ENCODE peak calls at places on chromosomes 4 and X, in ten cellular contexts. One of them, this sample, is unnamed.

GRCh38 chr4:22634541-22635181 is 58.1 kb upstream of the GBA3 start:
- DNase-seq in ovary: no peak
- DNase-seq in fibroblast of lung: no peak
- DNase-seq in lower lobe of right lung: no peak
- DNase-seq in hepatocyte: no peak
- DNase-seq in body of pancreas: no peak
- DNase-seq in colonic mucosa: no peak
- DNase-seq in A549: no peak
- DNase-seq in lung: no peak
- DNase-seq in left ventricle myocardium inferior: no peak
- DNase-seq in this sample: no peak

GRCh38 chrX:38754102-38754790 is 47.0 kb upstream of the MID1IP1 start:
- DNase-seq in ovary: no peak
- DNase-seq in fibroblast of lung: peak; percentile 36
- DNase-seq in lower lobe of right lung: no peak
- DNase-seq in hepatocyte: peak; percentile 63
- DNase-seq in body of pancreas: peak; percentile 38
- DNase-seq in colonic mucosa: peak; percentile 22
- DNase-seq in A549: peak; percentile 64
- DNase-seq in lung: no peak
- DNase-seq in left ventricle myocardium inferior: no peak
- DNase-seq in this sample: peak; percentile 16

GRCh38 chr4:153293675-153294057 is 50.8 kb upstream of the MND1 start:
- DNase-seq in ovary: no peak
- DNase-seq in fibroblast of lung: no peak
- DNase-seq in lower lobe of right lung: no peak
- DNase-seq in hepatocyte: no peak
- DNase-seq in body of pancreas: no peak
- DNase-seq in colonic mucosa: no peak
- DNase-seq in A549: no peak
- DNase-seq in lung: no peak
- DNase-seq in left ventricle myocardium inferior: no peak
- DNase-seq in this sample: no peak

GRCh38 chr4:149738156-149738555 is 77.5 kb downstream of the IQCM start:
- DNase-seq in ovary: no peak
- DNase-seq in fibroblast of lung: no peak
- DNase-seq in lower lobe of right lung: no peak
- DNase-seq in hepatocyte: no peak
- DNase-seq in body of pancreas: no peak
- DNase-seq in colonic mucosa: no peak
- DNase-seq in A549: no peak
- DNase-seq in lung: no peak
- DNase-seq in left ventricle myocardium inferior: no peak
- DNase-seq in this sample: no peak

GRCh38 chr4:152784490-152785195 is 4.9 kb downstream of the ARFIP1 start:
- DNase-seq in ovary: no peak
- DNase-seq in fibroblast of lung: peak; percentile 13
- DNase-seq in lower lobe of right lung: no peak
- DNase-seq in hepatocyte: peak; percentile 10
- DNase-seq in body of pancreas: peak; percentile 5
- DNase-seq in colonic mucosa: no peak
- DNase-seq in A549: peak; percentile 53
- DNase-seq in lung: no peak
- DNase-seq in left ventricle myocardium inferior: no peak
- DNase-seq in this sample: no peak

GRCh38 chr4:142500966-142501365 is 345.1 kb downstream of the INPP4B start:
- DNase-seq in ovary: no peak
- DNase-seq in fibroblast of lung: no peak
- DNase-seq in lower lobe of right lung: no peak
- DNase-seq in hepatocyte: peak; percentile 23
- DNase-seq in body of pancreas: peak; percentile 28
- DNase-seq in colonic mucosa: no peak
- DNase-seq in A549: no peak
- DNase-seq in lung: no peak
- DNase-seq in left ventricle myocardium inferior: no peak
- DNase-seq in this sample: no peak

GRCh38 chr4:118353452-118353851 is 649 bp upstream of the PRSS12 start:
- DNase-seq in ovary: no peak
- DNase-seq in fibroblast of lung: no peak
- DNase-seq in lower lobe of right lung: no peak
- DNase-seq in hepatocyte: no peak
- DNase-seq in body of pancreas: no peak
- DNase-seq in colonic mucosa: no peak
- DNase-seq in A549: no peak
- DNase-seq in lung: no peak
- DNase-seq in left ventricle myocardium inferior: no peak
- DNase-seq in this sample: no peak

GRCh38 chr4:39685990-39686389 is 11.9 kb upstream of the UBE2K start:
- DNase-seq in ovary: no peak
- DNase-seq in fibroblast of lung: no peak
- DNase-seq in lower lobe of right lung: no peak
- DNase-seq in hepatocyte: no peak
- DNase-seq in body of pancreas: no peak
- DNase-seq in colonic mucosa: no peak
- DNase-seq in A549: no peak
- DNase-seq in lung: no peak
- DNase-seq in left ventricle myocardium inferior: no peak
- DNase-seq in this sample: no peak

DNA sequence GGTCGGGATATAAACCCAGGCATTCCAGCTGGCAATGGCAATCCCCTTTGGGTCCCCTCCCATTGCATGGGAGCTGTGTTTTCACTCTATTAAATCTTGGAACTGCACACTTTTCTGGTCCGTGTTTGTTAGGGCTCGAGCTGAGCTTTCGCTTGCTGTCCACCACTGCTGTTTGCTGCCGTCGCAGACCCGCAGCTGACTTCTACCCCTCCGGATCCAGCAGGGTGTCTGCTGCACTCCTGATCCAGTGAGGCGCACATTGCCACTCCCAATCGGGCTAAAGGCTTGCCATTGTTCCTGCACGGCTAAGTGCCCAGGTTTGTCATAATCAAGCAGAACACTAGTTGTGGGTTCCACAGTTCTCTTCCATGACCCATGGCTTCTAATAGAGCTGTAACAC is 1322.1 kb downstream of the ADGRL3 start:
- DNase-seq in ovary: no peak
- DNase-seq in fibroblast of lung: no peak
- DNase-seq in lower lobe of right lung: no peak
- DNase-seq in hepatocyte: no peak
- DNase-seq in body of pancreas: no peak
- DNase-seq in colonic mucosa: no peak
- DNase-seq in A549: no peak
- DNase-seq in lung: no peak
- DNase-seq in left ventricle myocardium inferior: no peak
- DNase-seq in this sample: no peak
- H3K9me3 ChIP-seq in ovary: no peaks in the 10 kb centered on the region
- H3K9me3 ChIP-seq in fibroblast of lung: no peaks in the 10 kb centered on the region
- H3K9me3 ChIP-seq in lower lobe of right lung: no peaks in the 10 kb centered on the region
- H3K9me3 ChIP-seq in hepatocyte: no peaks in the 10 kb centered on the region
- H3K9me3 ChIP-seq in body of pancreas: no peaks in the 10 kb centered on the region
- H3K9me3 ChIP-seq in colonic mucosa: no peaks in the 10 kb centered on the region
- H3K9me3 ChIP-seq in A549: no peaks in the 10 kb centered on the region
- H3K9me3 ChIP-seq in lung: no peaks in the 10 kb centered on the region
- H3K9me3 ChIP-seq in left ventricle myocardium inferior: no peaks in the 10 kb centered on the region
- H3K9me3 ChIP-seq in this sample: no peaks in the 10 kb centered on the region

GRCh38 chr4:121379276-121379675 is 1.5 kb downstream of the QRFPR start:
- DNase-seq in ovary: no peak
- DNase-seq in fibroblast of lung: no peak
- DNase-seq in lower lobe of right lung: no peak
- DNase-seq in hepatocyte: no peak
- DNase-seq in body of pancreas: no peak
- DNase-seq in colonic mucosa: no peak
- DNase-seq in A549: no peak
- DNase-seq in lung: no peak
- DNase-seq in left ventricle myocardium inferior: no peak
- DNase-seq in this sample: no peak

GRCh38 chr4:121376541-121376940 is 4.3 kb downstream of the QRFPR start:
- DNase-seq in ovary: no peak
- DNase-seq in fibroblast of lung: no peak
- DNase-seq in lower lobe of right lung: peak; percentile 69
- DNase-seq in hepatocyte: no peak
- DNase-seq in body of pancreas: no peak
- DNase-seq in colonic mucosa: no peak
- DNase-seq in A549: no peak
- DNase-seq in lung: peak; percentile 65
- DNase-seq in left ventricle myocardium inferior: no peak
- DNase-seq in this sample: peak; percentile 78

GRCh38 chr4:121380448-121381147 is at the start of gene QRFPR:
- DNase-seq in ovary: no peak
- DNase-seq in fibroblast of lung: peak; percentile 7
- DNase-seq in lower lobe of right lung: no peak
- DNase-seq in hepatocyte: peak; percentile 15
- DNase-seq in body of pancreas: no peak
- DNase-seq in colonic mucosa: no peak
- DNase-seq in A549: peak; percentile 10
- DNase-seq in lung: no peak
- DNase-seq in left ventricle myocardium inferior: peak; percentile 34
- DNase-seq in this sample: no peak

GRCh38 chr4:121377065-121377464 is 3.8 kb downstream of the QRFPR start:
- DNase-seq in ovary: no peak
- DNase-seq in fibroblast of lung: no peak
- DNase-seq in lower lobe of right lung: no peak
- DNase-seq in hepatocyte: no peak
- DNase-seq in body of pancreas: no peak
- DNase-seq in colonic mucosa: no peak
- DNase-seq in A549: no peak
- DNase-seq in lung: no peak
- DNase-seq in left ventricle myocardium inferior: no peak
- DNase-seq in this sample: no peak

DNA sequence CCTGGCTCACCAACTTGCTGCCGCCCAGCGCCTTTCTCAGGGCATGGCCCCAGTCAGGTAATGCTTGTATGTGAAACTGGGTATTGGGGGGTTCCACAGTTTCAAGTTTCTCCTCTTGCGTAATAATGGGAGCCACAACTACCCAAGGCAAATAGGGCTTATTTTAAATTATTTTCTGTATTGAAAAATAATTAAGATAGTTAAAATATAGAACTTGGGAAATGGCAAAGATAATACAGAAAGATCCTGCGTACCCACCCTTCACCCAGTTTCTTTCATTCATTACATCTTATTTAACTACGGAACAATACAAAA is 287 bp upstream of the QRFPR start:
- DNase-seq in ovary: no peak
- DNase-seq in fibroblast of lung: no peak
- DNase-seq in lower lobe of right lung: no peak
- DNase-seq in hepatocyte: no peak
- DNase-seq in body of pancreas: no peak
- DNase-seq in colonic mucosa: no peak
- DNase-seq in A549: no peak
- DNase-seq in lung: no peak
- DNase-seq in left ventricle myocardium inferior: no peak
- DNase-seq in this sample: no peak
- H3K4me3 ChIP-seq in ovary: no peak overlapping the region
- H3K4me3 ChIP-seq in fibroblast of lung: peak overlapping the region; percentile 29
- H3K4me3 ChIP-seq in lower lobe of right lung: no peak overlapping the region
- H3K4me3 ChIP-seq in hepatocyte: peak overlapping the region; percentile 39
- H3K4me3 ChIP-seq in body of pancreas: no peak overlapping the region
- H3K4me3 ChIP-seq in colonic mucosa: no peak overlapping the region
- H3K4me3 ChIP-seq in A549: peak overlapping the region; percentile 42
- H3K4me3 ChIP-seq in lung: no peak overlapping the region
- H3K4me3 ChIP-seq in left ventricle myocardium inferior: peak overlapping the region; percentile 75
- H3K4me3 ChIP-seq in this sample: no peak overlapping the region

GRCh38 chrX:40546870-40547269 is 33.9 kb upstream of the ATP6AP2 start:
- DNase-seq in ovary: no peak
- DNase-seq in fibroblast of lung: no peak
- DNase-seq in lower lobe of right lung: no peak
- DNase-seq in hepatocyte: no peak
- DNase-seq in body of pancreas: no peak
- DNase-seq in colonic mucosa: no peak
- DNase-seq in A549: no peak
- DNase-seq in lung: no peak
- DNase-seq in left ventricle myocardium inferior: no peak
- DNase-seq in this sample: no peak

GRCh38 chrX:40558590-40558989 is 22.2 kb upstream of the ATP6AP2 start:
- DNase-seq in ovary: no peak
- DNase-seq in fibroblast of lung: no peak
- DNase-seq in lower lobe of right lung: no peak
- DNase-seq in hepatocyte: no peak
- DNase-seq in body of pancreas: no peak
- DNase-seq in colonic mucosa: no peak
- DNase-seq in A549: no peak
- DNase-seq in lung: no peak
- DNase-seq in left ventricle myocardium inferior: no peak
- DNase-seq in this sample: no peak

GRCh38 chrX:40550069-40550468 is 30.7 kb upstream of the ATP6AP2 start:
- DNase-seq in ovary: peak; percentile 36
- DNase-seq in fibroblast of lung: no peak
- DNase-seq in lower lobe of right lung: no peak
- DNase-seq in hepatocyte: no peak
- DNase-seq in body of pancreas: peak; percentile 31
- DNase-seq in colonic mucosa: no peak
- DNase-seq in A549: no peak
- DNase-seq in lung: no peak
- DNase-seq in left ventricle myocardium inferior: no peak
- DNase-seq in this sample: peak; percentile 82

DNA sequence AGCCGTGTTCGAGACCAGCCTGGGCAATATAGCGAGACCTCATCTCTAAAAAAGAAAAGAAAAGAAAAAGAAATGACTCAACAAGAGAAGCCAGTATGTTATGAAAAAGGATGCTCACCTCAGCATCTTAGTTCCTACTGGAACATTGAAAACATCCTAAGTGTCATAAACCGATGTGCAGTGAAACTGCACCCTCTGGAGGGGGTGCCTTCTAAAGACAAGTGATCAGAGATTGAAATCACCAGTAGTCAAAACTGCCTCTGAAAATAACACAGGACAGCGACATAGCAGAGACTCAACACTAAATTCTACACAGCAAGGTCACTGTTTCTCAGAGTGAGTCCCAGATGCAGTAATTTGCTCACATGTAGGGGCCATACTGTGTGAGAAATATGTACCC is 28.0 kb upstream of the ATP6AP2 start:
- DNase-seq in ovary: no peak
- DNase-seq in fibroblast of lung: no peak
- DNase-seq in lower lobe of right lung: no peak
- DNase-seq in hepatocyte: no peak
- DNase-seq in body of pancreas: no peak
- DNase-seq in colonic mucosa: no peak
- DNase-seq in A549: peak; percentile 24
- DNase-seq in lung: no peak
- DNase-seq in left ventricle myocardium inferior: no peak
- DNase-seq in this sample: no peak
- TF ChIP-seq CTCF in ovary: no peak
- TF ChIP-seq CTCF in fibroblast of lung: peak; percentile 21
- TF ChIP-seq CTCF in lower lobe of right lung: peak; percentile 14
- TF ChIP-seq CTCF in hepatocyte: peak; percentile 34
- TF ChIP-seq CTCF in body of pancreas: no peak
- TF ChIP-seq CTCF in colonic mucosa: no peak
- TF ChIP-seq CTCF in A549: peak; percentile 34
- TF ChIP-seq CTCF in lung: no peak
- TF ChIP-seq CTCF in left ventricle myocardium inferior: peak; percentile 13
- TF ChIP-seq CTCF in this sample: no peak

GRCh38 chr4:29539226-29539625 is 1180.9 kb upstream of the PCDH7 start:
- DNase-seq in ovary: no peak
- DNase-seq in fibroblast of lung: no peak
- DNase-seq in lower lobe of right lung: no peak
- DNase-seq in hepatocyte: no peak
- DNase-seq in body of pancreas: no peak
- DNase-seq in colonic mucosa: no peak
- DNase-seq in A549: no peak
- DNase-seq in lung: no peak
- DNase-seq in left ventricle myocardium inferior: no peak
- DNase-seq in this sample: no peak

GRCh38 chr4:29536745-29537144 is 1183.4 kb upstream of the PCDH7 start:
- DNase-seq in ovary: no peak
- DNase-seq in fibroblast of lung: no peak
- DNase-seq in lower lobe of right lung: no peak
- DNase-seq in hepatocyte: no peak
- DNase-seq in body of pancreas: no peak
- DNase-seq in colonic mucosa: no peak
- DNase-seq in A549: no peak
- DNase-seq in lung: no peak
- DNase-seq in left ventricle myocardium inferior: no peak
- DNase-seq in this sample: no peak

GRCh38 chr4:29541757-29542156 is 1178.4 kb upstream of the PCDH7 start:
- DNase-seq in ovary: no peak
- DNase-seq in fibroblast of lung: no peak
- DNase-seq in lower lobe of right lung: no peak
- DNase-seq in hepatocyte: no peak
- DNase-seq in body of pancreas: no peak
- DNase-seq in colonic mucosa: no peak
- DNase-seq in A549: no peak
- DNase-seq in lung: no peak
- DNase-seq in left ventricle myocardium inferior: no peak
- DNase-seq in this sample: no peak

GRCh38 chr4:29540439-29541102 is 1179.6 kb upstream of the PCDH7 start:
- DNase-seq in ovary: no peak
- DNase-seq in fibroblast of lung: no peak
- DNase-seq in lower lobe of right lung: no peak
- DNase-seq in hepatocyte: no peak
- DNase-seq in body of pancreas: no peak
- DNase-seq in colonic mucosa: no peak
- DNase-seq in A549: no peak
- DNase-seq in lung: no peak
- DNase-seq in left ventricle myocardium inferior: no peak
- DNase-seq in this sample: no peak
- H3K9me3 ChIP-seq in ovary: no peaks in the 10 kb centered on the region
- H3K9me3 ChIP-seq in fibroblast of lung: no peaks in the 10 kb centered on the region
- H3K9me3 ChIP-seq in lower lobe of right lung: no peaks in the 10 kb centered on the region
- H3K9me3 ChIP-seq in hepatocyte: no peaks in the 10 kb centered on the region
- H3K9me3 ChIP-seq in body of pancreas: no peaks in the 10 kb centered on the region
- H3K9me3 ChIP-seq in colonic mucosa: no peaks in the 10 kb centered on the region
- H3K9me3 ChIP-seq in A549: no peaks in the 10 kb centered on the region
- H3K9me3 ChIP-seq in lung: peaks cover 7% of the 10 kb centered on the region
- H3K9me3 ChIP-seq in left ventricle myocardium inferior: peaks cover 22% of the 10 kb centered on the region
- H3K9me3 ChIP-seq in this sample: no peaks in the 10 kb centered on the region

This sample was measured in thyroid gland.